ENCODE peak calls at places on chromosomes 12 and 14, in six cellular contexts. C, Z, V, Y, J and T are unnamed samples.

GRCh38 chr12:108333898-108334699 is 5.0 kb downstream of the CMKLR1 start:
- DNase-seq in Z (no peak), Y (no peak), V (no peak), C (no peak), J (peak), T (peak)

GRCh38 chr14:43898709-43899108 is 608.4 kb downstream of the FSCB start:
- DNase-seq in Z (no peak), V (no peak), C (no peak), Y (no peak), J (no peak), T (no peak)

GRCh38 chr14:98711453-98711852 is 560.5 kb downstream of the BCL11B start:
- DNase-seq in Z (no peak), V (no peak), C (no peak), Y (no peak), J (no peak), T (no peak)

GRCh38 chr12:127241056-127241830 is 1025.7 kb upstream of the TMEM132C start:
- DNase-seq in C (no peak), Z (no peak), J (no peak), V (no peak), Y (peak), T (peak)

GRCh38 chr12:39873065-39873464 is 232.8 kb downstream of the SLC2A13 start:
- DNase-seq in C (no peak), V (no peak), J (no peak), Z (no peak), Y (no peak), T (no peak)

GRCh38 chr14:22122227-22123187 is 448.9 kb upstream of the OR4E1 start:
- DNase-seq in C (no peak), Z (no peak), Y (no peak), V (no peak), J (no peak), T (no peak)

GRCh38 chr14:72492196-72492595 is 401.7 kb downstream of the DPF3 start:
- DNase-seq in Y (no peak), C (no peak), J (no peak), V (no peak), Z (no peak), T (no peak)

GRCh38 chr12:53552346-53553327 is 45.4 kb upstream of the NPFF start:
- DNase-seq in J (no peak), V (no peak), Z (no peak), Y (no peak), C (no peak), T (no peak)

GRCh38 chr14:22622220-22622619 is 21.9 kb downstream of the OR6J1 start:
- DNase-seq in C (no peak), Y (no peak), V (no peak), J (no peak), Z (no peak), T (no peak)

GRCh38 chr14:70640938-70641547 is 673 bp upstream of the TTC9 start:
- DNase-seq in Z (peak), J (peak), Y (no peak), V (peak), C (peak), T (peak)

GRCh38 chr12:129074379-129074778 is 221.1 kb downstream of the GLT1D1 start:
- DNase-seq in J (no peak), Z (no peak), C (no peak), Y (no peak), V (no peak), T (no peak)

GRCh38 chr12:12267801-12268200 is 957 bp upstream of the LRP6 start:
- DNase-seq in Y (no peak), C (no peak), J (no peak), V (no peak), Z (no peak), T (no peak)

GRCh38 chr12:15543347-15543746 is 221.0 kb downstream of the PTPRO start:
- DNase-seq in V (no peak), Y (no peak), C (no peak), Z (no peak), J (no peak), T (no peak)

GRCh38 chr14:68562911-68563255 is 230.0 kb downstream of the ZFP36L1 start:
- DNase-seq in J (no peak), V (no peak), Y (no peak), Z (no peak), C (no peak), T (no peak)

GRCh38 chr14:78967111-78967809 is 797.1 kb downstream of the NRXN3 start:
- DNase-seq in Y (no peak), Z (no peak), J (no peak), V (no peak), C (no peak), T (no peak)

GRCh38 chr14:20559461-20559904 is 1.4 kb downstream of the RNASE9 start:
- DNase-seq in Y (no peak), C (no peak), V (no peak), Z (no peak), J (no peak), T (no peak)

GRCh38 chr14:23284654-23285529 is 1.0 kb downstream of the HOMEZ start:
- DNase-seq in Z (no peak), C (no peak), J (no peak), V (no peak), Y (no peak), T (no peak)

GRCh38 chr12:122839907-122840554 is 4.8 kb downstream of the HIP1R start:
- DNase-seq in J (peak), Z (no peak), V (no peak), Y (no peak), C (no peak), T (no peak)

GRCh38 chr14:99512571-99513182 is 31.5 kb downstream of the CCNK start:
- DNase-seq in J (no peak), Y (peak), V (peak), C (no peak), Z (no peak), T (no peak)

GRCh38 chr12:76422878-76423438 is 74.7 kb upstream of the BBS10 start:
- DNase-seq in V (no peak), C (no peak), Y (no peak), J (no peak), Z (no peak), T (no peak)

GRCh38 chr12:89087876-89088275 is 264.4 kb downstream of the DUSP6 start:
- DNase-seq in Z (no peak), Y (no peak), J (no peak), C (no peak), V (no peak), T (no peak)

GRCh38 chr12:123705935-123706334 is 6.2 kb upstream of the ATP6V0A2 start:
- DNase-seq in J (no peak), C (no peak), V (no peak), Z (no peak), Y (no peak), T (no peak)

GRCh38 chr12:74401035-74401434 is 136.6 kb upstream of the ATXN7L3B start:
- DNase-seq in C (no peak), Z (no peak), J (no peak), Y (no peak), V (no peak), T (no peak)

GRCh38 chr12:87140257-87140656 is 884.1 kb upstream of the MGAT4C start:
- DNase-seq in C (no peak), V (no peak), J (no peak), Z (no peak), Y (no peak), T (no peak)

GRCh38 chr14:56119221-56119967 is 1.2 kb downstream of the PELI2 start:
- DNase-seq in Y (no peak), J (peak), Z (peak), V (peak), C (peak), T (no peak)

DNA sequence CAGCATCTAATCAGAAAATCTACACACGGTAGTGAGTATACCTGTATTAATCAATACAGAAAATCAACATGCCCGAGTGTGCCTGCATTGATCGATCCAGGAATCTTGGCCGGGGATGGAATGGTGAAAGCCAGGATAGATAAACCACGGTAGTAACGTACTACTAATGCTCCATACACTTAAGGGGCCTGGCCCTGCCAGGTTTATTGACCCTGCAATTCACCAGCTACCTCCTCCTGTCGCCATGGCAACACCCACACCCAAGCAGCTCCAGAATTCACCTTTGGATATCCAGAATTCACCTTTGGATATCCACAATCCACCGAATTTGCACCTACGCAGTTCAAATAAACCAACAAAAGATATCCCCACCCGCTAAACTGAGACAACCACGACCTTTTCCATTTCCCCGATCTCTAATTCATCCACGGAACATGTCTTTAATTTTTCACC is 14.8 kb upstream of the CALM1 start:
- DNase-seq in C (no peak), V (peak), Y (peak), J (no peak), Z (peak), T (peak)
- TF ChIP-seq POLR2A in C (no peak), V (no peak), Y (no peak), J (no peak), Z (no peak), T (no peak)

GRCh38 chr14:90815817-90816662 is at the start of gene TTC7B:
- DNase-seq in J (peak), C (peak), Y (no peak), V (peak), Z (peak), T (peak)
- TF ChIP-seq POLR2A in J (no peak), C (no peak), Y (no peak), V (no peak), Z (no peak), T (no peak)

GRCh38 chr12:68808388-68809189 is 612 bp downstream of the MDM2 start:
- DNase-seq in C (peak), Y (peak), V (peak), Z (peak), J (peak), T (peak)
- TF ChIP-seq POLR2A in C (peak), Y (peak), V (peak), Z (no peak), J (no peak), T (peak)

DNA sequence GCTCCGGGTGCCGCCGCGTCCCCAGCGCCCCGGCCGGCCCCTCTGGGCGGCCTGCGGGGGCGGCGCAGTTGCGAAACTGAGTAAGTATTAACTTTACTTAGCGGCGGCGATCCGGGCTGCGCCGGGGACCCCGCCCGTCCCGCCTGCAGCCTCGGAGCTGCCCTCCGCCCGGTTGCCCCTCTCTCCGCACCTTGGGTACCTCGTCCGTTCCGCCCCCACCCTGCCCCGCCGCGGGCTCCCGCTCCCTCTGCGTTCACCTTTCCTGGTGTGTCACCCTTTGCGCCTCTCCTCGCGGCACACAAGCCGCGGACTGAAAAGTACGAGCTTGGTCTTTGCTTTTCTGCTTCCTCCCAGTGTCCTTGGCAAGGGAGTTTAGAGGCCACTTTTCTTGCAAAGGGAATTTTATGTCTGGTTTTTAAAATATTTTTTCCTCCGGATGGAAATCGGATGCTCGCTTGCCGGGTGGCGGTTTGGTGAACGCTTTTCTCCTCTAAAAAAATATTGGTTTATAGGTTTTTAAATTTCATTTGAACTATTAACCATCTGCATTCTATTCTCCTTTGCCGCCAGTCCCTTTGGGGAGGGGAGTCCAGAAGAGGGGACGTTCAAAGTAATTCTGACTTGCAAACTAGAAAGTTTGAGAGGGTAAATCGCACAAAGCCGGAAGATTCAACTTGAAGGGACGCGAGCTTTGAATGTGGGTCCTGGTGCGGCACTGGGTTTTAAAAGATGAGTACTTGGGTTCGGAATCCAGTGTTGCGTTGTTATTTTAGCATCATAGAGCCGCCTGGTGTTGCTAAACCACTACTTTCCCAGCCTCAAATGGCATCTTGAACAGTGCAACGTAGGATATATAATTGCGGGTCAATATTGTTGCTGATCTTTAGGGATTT is 833 bp downstream of the RASSF8 start:
- DNase-seq in Y (no peak), Z (peak), J (peak), V (peak), C (peak), T (peak)
- TF ChIP-seq POLR2A in Y (no peak), Z (no peak), J (no peak), V (peak), C (no peak), T (peak)

DNA sequence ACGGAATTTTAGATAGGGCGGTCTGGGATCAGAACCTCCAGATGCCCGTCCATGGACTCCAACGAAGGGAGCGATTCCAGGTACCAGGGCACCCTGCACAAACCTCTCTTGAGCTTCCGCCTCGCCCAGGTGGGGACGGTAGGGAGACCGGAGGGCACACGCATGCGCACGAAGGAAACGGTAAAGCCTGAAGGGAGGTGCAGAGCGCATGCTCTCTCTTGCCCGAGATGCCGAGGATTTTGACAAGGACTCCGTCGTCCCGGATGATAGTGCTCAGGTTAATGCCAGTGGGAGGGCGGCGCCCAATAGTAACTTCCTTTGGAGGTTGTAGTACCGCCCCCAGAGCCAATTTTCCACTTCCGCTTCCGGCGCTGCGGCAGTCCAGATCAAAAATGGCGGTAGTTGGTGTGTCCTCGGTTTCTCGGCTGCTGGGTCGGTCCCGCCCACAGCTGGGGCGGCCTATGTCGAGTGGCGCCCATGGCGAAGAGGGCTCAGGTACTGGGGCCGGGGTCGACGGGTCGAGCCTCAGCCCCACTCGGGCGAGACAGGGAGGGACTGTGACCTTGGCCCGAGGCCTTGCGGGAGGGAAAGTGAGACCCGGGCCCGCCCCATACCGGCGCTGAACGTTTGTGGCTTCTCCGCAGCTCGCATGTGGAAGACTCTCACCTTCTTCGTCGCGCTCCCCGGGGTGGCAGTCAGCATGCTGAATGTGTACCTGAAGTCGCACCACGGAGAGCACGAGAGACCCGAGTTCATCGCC is at the start of gene COX6A1:
- DNase-seq in J (peak), V (peak), C (peak), Y (peak), Z (peak), T (peak)
- TF ChIP-seq POLR2A in J (no peak), V (peak), C (peak), Y (peak), Z (peak), T (peak)

GRCh38 chr12:131867891-131868675 is 26.3 kb upstream of the ULK1 start:
- DNase-seq in C (peak), Y (no peak), Z (no peak), J (no peak), V (no peak), T (no peak)

GRCh38 chr12:131869871-131870418 is 24.5 kb upstream of the ULK1 start:
- DNase-seq in J (no peak), C (no peak), V (no peak), Z (no peak), Y (no peak), T (no peak)

GRCh38 chr12:131871677-131872076 is 22.7 kb upstream of the ULK1 start:
- DNase-seq in J (no peak), C (no peak), Y (no peak), Z (no peak), V (no peak), T (no peak)

GRCh38 chr12:131873293-131873692 is 21.1 kb upstream of the ULK1 start:
- DNase-seq in J (no peak), Y (no peak), Z (no peak), C (no peak), V (no peak), T (no peak)

GRCh38 chr12:131872154-131873046 is 22.0 kb upstream of the ULK1 start:
- DNase-seq in Z (no peak), J (peak), C (peak), Y (no peak), V (no peak), T (no peak)
- TF ChIP-seq POLR2A in Z (no peak), J (no peak), C (no peak), Y (no peak), V (no peak), T (no peak)

DNA sequence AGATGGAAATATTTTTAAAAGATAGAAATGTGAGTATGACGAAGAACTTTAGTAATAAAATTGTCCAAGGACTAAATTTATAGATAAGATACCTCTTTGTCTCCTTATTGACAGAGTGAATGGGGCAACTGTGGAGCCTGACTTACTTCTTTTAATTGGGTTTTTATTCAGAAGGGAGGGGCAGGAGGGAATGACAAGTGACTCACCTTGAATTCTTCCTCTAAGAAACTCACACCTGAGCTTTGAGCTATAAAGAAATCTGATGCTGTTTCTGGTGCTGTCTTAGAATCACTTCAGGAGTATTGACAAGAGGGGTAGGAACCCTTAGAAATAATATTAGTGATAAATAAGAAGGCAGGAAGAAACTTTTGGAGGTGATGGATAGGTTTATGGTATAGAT is 951 bp downstream of the NR1H4 start:
- DNase-seq in J (no peak), V (no peak), C (no peak), Z (no peak), Y (no peak), T (no peak)
- TF ChIP-seq POLR2A in J (no peak), V (no peak), C (no peak), Z (no peak), Y (no peak), T (no peak)

GRCh38 chr12:96193725-96194571 is at the start of gene ELK3:
- DNase-seq in C (peak), J (peak), Z (peak), V (peak), Y (peak), T (peak)
- TF ChIP-seq POLR2A in C (no peak), J (no peak), Z (no peak), V (peak), Y (no peak), T (peak)

DNA sequence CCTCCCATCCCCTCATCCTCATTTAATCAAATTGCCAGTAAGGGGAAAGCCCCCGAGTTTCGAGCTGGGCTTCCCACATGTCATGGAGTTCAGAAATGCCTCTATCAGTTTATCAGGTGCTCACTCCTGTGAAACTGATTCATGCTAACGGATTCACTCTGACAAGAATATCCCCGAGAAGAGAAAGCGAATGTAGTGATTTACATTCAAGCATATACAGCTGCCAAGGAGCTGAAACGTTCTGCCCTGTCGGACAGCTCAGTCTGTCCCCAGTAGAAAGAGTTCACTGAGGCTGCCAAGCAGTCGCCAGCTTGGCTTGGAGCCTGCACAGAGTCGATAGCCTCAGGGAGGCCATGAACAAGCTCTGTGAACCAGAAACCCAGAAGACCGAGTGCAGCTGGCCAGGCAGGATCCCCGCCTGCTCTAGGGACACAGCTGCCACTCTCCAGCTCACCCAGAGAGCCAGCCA is 88.4 kb downstream of the TMCC3 start:
- DNase-seq in Z (no peak), C (no peak), Y (no peak), J (no peak), V (peak), T (peak)
- TF ChIP-seq POLR2A in Z (no peak), C (peak), Y (no peak), J (no peak), V (no peak), T (no peak)